ENCODE peak calls at places on chromosome 19, in four cellular contexts. I, J, U and N are unnamed samples.

GRCh38 chr19:55000761-55001160 is 34.6 kb downstream of the NLRP2 start:
- DNase-seq in I (no peak), J (no peak), U (no peak), N (no peak)

GRCh38 chr19:43229315-43229714 is 23.9 kb upstream of the PSG4 start:
- DNase-seq in I (no peak), J (no peak), U (no peak), N (peak)

GRCh38 chr19:30733826-30734550 is 361.8 kb downstream of the ZNF536 start:
- DNase-seq in I (no peak), J (no peak), U (no peak), N (no peak)

GRCh38 chr19:2334426-2334825 is 5.9 kb downstream of the SPPL2B start:
- DNase-seq in I (no peak), J (no peak), U (no peak), N (no peak)

GRCh38 chr19:35719402-35720162 is 1.8 kb downstream of the KMT2B start:
- DNase-seq in I (no peak), J (no peak), U (no peak), N (no peak)

GRCh38 chr19:43452517-43453045 is 12.8 kb downstream of the LYPD3 start:
- DNase-seq in I (no peak), J (no peak), U (no peak), N (peak)

GRCh38 chr19:43362179-43362578 is 8.7 kb downstream of the CD177 start:
- DNase-seq in I (peak), J (no peak), U (no peak), N (peak)

GRCh38 chr19:41323430-41324125 is 13.6 kb downstream of the CCDC97 start:
- DNase-seq in I (peak), J (peak), U (peak), N (peak)

GRCh38 chr19:13195678-13196077 is 45.5 kb downstream of the IER2 start:
- DNase-seq in I (no peak), J (peak), U (no peak), N (no peak)

GRCh38 chr19:3506384-3507340 is 551 bp downstream of the FZR1 start:
- DNase-seq in I (no peak), J (peak), U (peak), N (no peak)

GRCh38 chr19:29836409-29836825 is 24.6 kb downstream of the CCNE1 start:
- DNase-seq in I (no peak), J (no peak), U (no peak), N (no peak)